ENCODE peak calls at places on chromosomes 4 and X, in seven cellular contexts. One of them, this sample, is unnamed.

GRCh38 chr4:13966241-13967195 is 339.0 kb upstream of the BOD1L1 start:
- DNase-seq in mesendoderm: peak; percentile 58
- DNase-seq in mesenchymal stem cell: peak; percentile 66
- DNase-seq in H1: no peak
- DNase-seq in neuronal stem cell: no peak
- DNase-seq in trophoblast cell: no peak
- DNase-seq in H9: no peak
- DNase-seq in this sample: peak; percentile 82

GRCh38 chr4:165302658-165303057 is 24.8 kb upstream of the MSMO1 start:
- DNase-seq in mesenchymal stem cell: no peak
- DNase-seq in mesendoderm: no peak
- DNase-seq in H9: no peak
- DNase-seq in trophoblast cell: no peak
- DNase-seq in neuronal stem cell: no peak
- DNase-seq in H1: no peak
- DNase-seq in this sample: no peak

GRCh38 chr4:6732441-6733357 is 16.7 kb downstream of the BLOC1S4 start:
- DNase-seq in trophoblast cell: peak; percentile 75
- DNase-seq in H9: no peak
- DNase-seq in mesenchymal stem cell: peak; percentile 88
- DNase-seq in neuronal stem cell: no peak
- DNase-seq in H1: no peak
- DNase-seq in mesendoderm: peak; percentile 68
- DNase-seq in this sample: peak; percentile 94

GRCh38 chr4:111537861-111538260 is 607.4 kb upstream of the FAM241A start:
- DNase-seq in neuronal stem cell: no peak
- DNase-seq in mesenchymal stem cell: peak; percentile 63
- DNase-seq in H1: no peak
- DNase-seq in mesendoderm: peak; percentile 10
- DNase-seq in H9: no peak
- DNase-seq in trophoblast cell: no peak
- DNase-seq in this sample: peak; percentile 60

GRCh38 chr4:109912706-109913621 is at the start of gene EGF:
- DNase-seq in mesendoderm: peak; percentile 90
- DNase-seq in neuronal stem cell: peak; percentile 41
- DNase-seq in trophoblast cell: no peak
- DNase-seq in mesenchymal stem cell: peak; percentile 73
- DNase-seq in H9: no peak
- DNase-seq in H1: no peak
- DNase-seq in this sample: peak; percentile 50

GRCh38 chr4:105520819-105521790 is 31.3 kb upstream of the ARHGEF38 start:
- DNase-seq in H9: no peak
- DNase-seq in H1: no peak
- DNase-seq in neuronal stem cell: peak; percentile 56
- DNase-seq in mesenchymal stem cell: peak; percentile 58
- DNase-seq in mesendoderm: peak; percentile 61
- DNase-seq in trophoblast cell: peak; percentile 22
- DNase-seq in this sample: peak; percentile 32

GRCh38 chr4:184310881-184311709 is 93.4 kb upstream of the ENPP6 start:
- DNase-seq in mesenchymal stem cell: no peak
- DNase-seq in neuronal stem cell: no peak
- DNase-seq in H1: no peak
- DNase-seq in mesendoderm: no peak
- DNase-seq in trophoblast cell: no peak
- DNase-seq in H9: peak; percentile 14
- DNase-seq in this sample: no peak

GRCh38 chrX:153413731-153414130 is 2.5 kb downstream of the ZFP92 start:
- DNase-seq in trophoblast cell: no peak
- DNase-seq in mesenchymal stem cell: no peak
- DNase-seq in mesendoderm: no peak
- DNase-seq in H1: no peak
- DNase-seq in H9: no peak
- DNase-seq in neuronal stem cell: no peak
- DNase-seq in this sample: no peak

GRCh38 chr4:147731611-147732515 is at the start of gene ARHGAP10:
- DNase-seq in mesendoderm: peak; percentile 78
- DNase-seq in H1: no peak
- DNase-seq in mesenchymal stem cell: peak; percentile 90
- DNase-seq in trophoblast cell: peak; percentile 49
- DNase-seq in neuronal stem cell: peak; percentile 49
- DNase-seq in H9: peak; percentile 65
- DNase-seq in this sample: peak; percentile 82

GRCh38 chrX:6129751-6130150 is 98.9 kb downstream of the NLGN4X start:
- DNase-seq in mesendoderm: no peak
- DNase-seq in mesenchymal stem cell: no peak
- DNase-seq in neuronal stem cell: no peak
- DNase-seq in trophoblast cell: no peak
- DNase-seq in H9: no peak
- DNase-seq in H1: no peak
- DNase-seq in this sample: no peak

GRCh38 chr4:106681381-106681921 is 312.9 kb upstream of the GIMD1 start:
- DNase-seq in mesendoderm: no peak
- DNase-seq in mesenchymal stem cell: no peak
- DNase-seq in H1: no peak
- DNase-seq in neuronal stem cell: no peak
- DNase-seq in trophoblast cell: no peak
- DNase-seq in H9: peak; percentile 20
- DNase-seq in this sample: no peak

GRCh38 chr4:51894246-51894645 is 51.3 kb downstream of the DCUN1D4 start:
- DNase-seq in H1: no peak
- DNase-seq in neuronal stem cell: no peak
- DNase-seq in H9: no peak
- DNase-seq in trophoblast cell: no peak
- DNase-seq in mesendoderm: no peak
- DNase-seq in mesenchymal stem cell: no peak
- DNase-seq in this sample: peak; percentile 35

GRCh38 chr4:131119661-131120060 is 2023.7 kb downstream of the C4orf33 start:
- DNase-seq in mesenchymal stem cell: no peak
- DNase-seq in trophoblast cell: no peak
- DNase-seq in H9: no peak
- DNase-seq in H1: no peak
- DNase-seq in neuronal stem cell: no peak
- DNase-seq in mesendoderm: no peak
- DNase-seq in this sample: no peak

GRCh38 chr4:148067307-148067916 is 335.5 kb downstream of the ARHGAP10 start:
- DNase-seq in trophoblast cell: no peak
- DNase-seq in neuronal stem cell: no peak
- DNase-seq in mesendoderm: no peak
- DNase-seq in mesenchymal stem cell: peak; percentile 28
- DNase-seq in H9: no peak
- DNase-seq in H1: no peak
- DNase-seq in this sample: no peak

GRCh38 chr4:71113294-71113693 is 119.8 kb downstream of the DCK start:
- DNase-seq in neuronal stem cell: no peak
- DNase-seq in mesenchymal stem cell: no peak
- DNase-seq in H1: no peak
- DNase-seq in H9: no peak
- DNase-seq in mesendoderm: peak; percentile 25
- DNase-seq in trophoblast cell: peak; percentile 17
- DNase-seq in this sample: no peak

GRCh38 chrX:25043192-25043591 is 27.4 kb upstream of the ARX start:
- DNase-seq in H1: no peak
- DNase-seq in mesendoderm: no peak
- DNase-seq in trophoblast cell: no peak
- DNase-seq in H9: no peak
- DNase-seq in neuronal stem cell: no peak
- DNase-seq in mesenchymal stem cell: no peak
- DNase-seq in this sample: no peak

GRCh38 chrX:21725916-21726315 is 32.0 kb downstream of the SMPX start:
- DNase-seq in neuronal stem cell: no peak
- DNase-seq in mesenchymal stem cell: no peak
- DNase-seq in trophoblast cell: no peak
- DNase-seq in mesendoderm: no peak
- DNase-seq in H1: no peak
- DNase-seq in H9: no peak
- DNase-seq in this sample: no peak
- H2BK120ac ChIP-seq in neuronal stem cell: no peak overlapping the region
- H2BK120ac ChIP-seq in mesenchymal stem cell: no peak overlapping the region
- H2BK120ac ChIP-seq in trophoblast cell: no peak overlapping the region
- H2BK120ac ChIP-seq in mesendoderm: no peak overlapping the region
- H2BK120ac ChIP-seq in H1: no peak overlapping the region
- H2BK120ac ChIP-seq in H9: no peak overlapping the region
- H2BK120ac ChIP-seq in this sample: no peak overlapping the region

DNA sequence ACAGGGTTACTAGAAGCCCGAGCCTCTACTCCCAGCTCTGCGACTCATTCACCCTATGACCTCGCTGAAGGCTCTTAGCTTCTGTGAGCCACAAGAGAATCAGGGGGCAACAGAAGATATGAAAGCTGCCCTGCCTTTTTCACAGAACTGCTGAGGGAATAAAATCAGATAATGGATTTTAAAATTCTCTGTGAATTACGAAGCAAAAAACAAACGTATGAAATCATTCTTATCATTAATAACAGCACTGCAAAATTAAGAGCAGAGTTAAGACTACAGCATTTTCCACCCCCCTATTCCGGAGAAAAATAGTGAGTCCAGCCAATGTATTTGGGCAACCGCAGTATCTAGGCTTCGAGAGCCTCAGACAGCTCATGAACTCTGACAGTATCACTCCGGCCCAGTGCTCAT is 33.5 kb downstream of the AFAP1 start:
- DNase-seq in trophoblast cell: no peak
- DNase-seq in neuronal stem cell: no peak
- DNase-seq in mesendoderm: no peak
- DNase-seq in mesenchymal stem cell: peak; percentile 40
- DNase-seq in H9: no peak
- DNase-seq in H1: no peak
- DNase-seq in this sample: peak; percentile 45
- H2BK120ac ChIP-seq in trophoblast cell: no peak overlapping the region
- H2BK120ac ChIP-seq in neuronal stem cell: no peak overlapping the region
- H2BK120ac ChIP-seq in mesendoderm: no peak overlapping the region
- H2BK120ac ChIP-seq in mesenchymal stem cell: no peak overlapping the region
- H2BK120ac ChIP-seq in H9: no peak overlapping the region
- H2BK120ac ChIP-seq in H1: no peak overlapping the region
- H2BK120ac ChIP-seq in this sample: peak overlapping the region; percentile 91

GRCh38 chr4:79227896-79228295 is 98.0 kb downstream of the NAA11 start:
- DNase-seq in neuronal stem cell: no peak
- DNase-seq in H1: no peak
- DNase-seq in H9: no peak
- DNase-seq in mesendoderm: no peak
- DNase-seq in mesenchymal stem cell: no peak
- DNase-seq in trophoblast cell: no peak
- DNase-seq in this sample: no peak
- H2BK120ac ChIP-seq in neuronal stem cell: no peak overlapping the region
- H2BK120ac ChIP-seq in H1: no peak overlapping the region
- H2BK120ac ChIP-seq in H9: no peak overlapping the region
- H2BK120ac ChIP-seq in mesendoderm: no peak overlapping the region
- H2BK120ac ChIP-seq in mesenchymal stem cell: no peak overlapping the region
- H2BK120ac ChIP-seq in trophoblast cell: no peak overlapping the region
- H2BK120ac ChIP-seq in this sample: no peak overlapping the region

GRCh38 chr4:140174535-140174934 is 20.6 kb upstream of the MAML3 start:
- DNase-seq in H9: no peak
- DNase-seq in H1: no peak
- DNase-seq in trophoblast cell: no peak
- DNase-seq in mesenchymal stem cell: no peak
- DNase-seq in mesendoderm: no peak
- DNase-seq in neuronal stem cell: no peak
- DNase-seq in this sample: no peak
- H2BK120ac ChIP-seq in H9: no peak overlapping the region
- H2BK120ac ChIP-seq in H1: no peak overlapping the region
- H2BK120ac ChIP-seq in trophoblast cell: no peak overlapping the region
- H2BK120ac ChIP-seq in mesenchymal stem cell: no peak overlapping the region
- H2BK120ac ChIP-seq in mesendoderm: no peak overlapping the region
- H2BK120ac ChIP-seq in neuronal stem cell: no peak overlapping the region
- H2BK120ac ChIP-seq in this sample: no peak overlapping the region

GRCh38 chr4:163233321-163233720 is 66.6 kb upstream of the NAF1 start:
- DNase-seq in neuronal stem cell: no peak
- DNase-seq in mesenchymal stem cell: no peak
- DNase-seq in H9: no peak
- DNase-seq in H1: no peak
- DNase-seq in trophoblast cell: no peak
- DNase-seq in mesendoderm: no peak
- DNase-seq in this sample: no peak
- H2BK120ac ChIP-seq in neuronal stem cell: no peak overlapping the region
- H2BK120ac ChIP-seq in mesenchymal stem cell: no peak overlapping the region
- H2BK120ac ChIP-seq in H9: no peak overlapping the region
- H2BK120ac ChIP-seq in H1: no peak overlapping the region
- H2BK120ac ChIP-seq in trophoblast cell: no peak overlapping the region
- H2BK120ac ChIP-seq in mesendoderm: no peak overlapping the region
- H2BK120ac ChIP-seq in this sample: no peak overlapping the region

GRCh38 chrX:94662665-94663064 is 988.7 kb downstream of the FAM133A start:
- DNase-seq in H9: no peak
- DNase-seq in neuronal stem cell: no peak
- DNase-seq in mesenchymal stem cell: no peak
- DNase-seq in H1: no peak
- DNase-seq in mesendoderm: peak; percentile 6
- DNase-seq in trophoblast cell: no peak
- DNase-seq in this sample: no peak
- H2BK120ac ChIP-seq in H9: no peak overlapping the region
- H2BK120ac ChIP-seq in neuronal stem cell: no peak overlapping the region
- H2BK120ac ChIP-seq in mesenchymal stem cell: no peak overlapping the region
- H2BK120ac ChIP-seq in H1: no peak overlapping the region
- H2BK120ac ChIP-seq in mesendoderm: no peak overlapping the region
- H2BK120ac ChIP-seq in trophoblast cell: no peak overlapping the region
- H2BK120ac ChIP-seq in this sample: no peak overlapping the region

This sample was measured in IMR-90.